ENCODE peak calls at places on chromosome 4, in ten cellular contexts. L, G, R, O, Z, V, Y, J, N and B are unnamed samples.

GRCh38 chr4:6423575-6423974 is 48.8 kb downstream of the PPP2R2C start:
- DNase-seq in L (no peak), G (no peak), R (no peak), O (no peak), Z (peak; percentile 26), V (no peak), Y (no peak), J (no peak), N (no peak), B (no peak)

GRCh38 chr4:27048350-27049100 is 187.9 kb downstream of the STIM2 start:
- DNase-seq in L (no peak), G (no peak), R (no peak), O (no peak), Z (peak; percentile 53), V (no peak), Y (peak; percentile 32), J (no peak), N (peak; percentile 47), B (peak; percentile 58)

GRCh38 chr4:19298998-19299397 is 952.7 kb upstream of the SLIT2 start:
- DNase-seq in L (no peak), G (no peak), R (no peak), O (no peak), Z (no peak), V (no peak), Y (no peak), J (no peak), N (no peak), B (no peak)

GRCh38 chr4:29326816-29327215 is 1393.4 kb upstream of the PCDH7 start:
- DNase-seq in L (no peak), G (no peak), R (no peak), O (no peak), Z (no peak), V (no peak), Y (no peak), J (no peak), N (no peak), B (no peak)

GRCh38 chr4:17276821-17277220 is 235.1 kb downstream of the QDPR start:
- DNase-seq in L (no peak), G (peak; percentile 44), R (peak; percentile 25), O (no peak), Z (no peak), V (no peak), Y (peak; percentile 45), J (no peak), N (no peak), B (peak; percentile 71)

GRCh38 chr4:110055014-110055768 is 142.5 kb downstream of the EGF start:
- DNase-seq in L (no peak), G (no peak), R (no peak), O (no peak), Z (no peak), V (no peak), Y (peak; percentile 29), J (no peak), N (no peak), B (peak; percentile 11)

GRCh38 chr4:1693131-1693896 is 9.2 kb upstream of the FAM53A start:
- DNase-seq in L (peak; percentile 90), G (peak; percentile 70), R (peak; percentile 63), O (no peak), Z (peak; percentile 89), V (peak; percentile 84), Y (peak; percentile 38), J (peak; percentile 70), N (peak; percentile 84), B (peak; percentile 75)

GRCh38 chr4:96642486-96642885 is 802.6 kb downstream of the PDHA2 start:
- DNase-seq in L (peak; percentile 58), G (no peak), R (no peak), O (no peak), Z (no peak), V (no peak), Y (no peak), J (no peak), N (no peak), B (no peak)

GRCh38 chr4:84224522-84224921 is 274.6 kb downstream of the NKX6-1 start:
- DNase-seq in L (no peak), G (no peak), R (no peak), O (no peak), Z (no peak), V (no peak), Y (no peak), J (no peak), N (no peak), B (no peak)

DNA sequence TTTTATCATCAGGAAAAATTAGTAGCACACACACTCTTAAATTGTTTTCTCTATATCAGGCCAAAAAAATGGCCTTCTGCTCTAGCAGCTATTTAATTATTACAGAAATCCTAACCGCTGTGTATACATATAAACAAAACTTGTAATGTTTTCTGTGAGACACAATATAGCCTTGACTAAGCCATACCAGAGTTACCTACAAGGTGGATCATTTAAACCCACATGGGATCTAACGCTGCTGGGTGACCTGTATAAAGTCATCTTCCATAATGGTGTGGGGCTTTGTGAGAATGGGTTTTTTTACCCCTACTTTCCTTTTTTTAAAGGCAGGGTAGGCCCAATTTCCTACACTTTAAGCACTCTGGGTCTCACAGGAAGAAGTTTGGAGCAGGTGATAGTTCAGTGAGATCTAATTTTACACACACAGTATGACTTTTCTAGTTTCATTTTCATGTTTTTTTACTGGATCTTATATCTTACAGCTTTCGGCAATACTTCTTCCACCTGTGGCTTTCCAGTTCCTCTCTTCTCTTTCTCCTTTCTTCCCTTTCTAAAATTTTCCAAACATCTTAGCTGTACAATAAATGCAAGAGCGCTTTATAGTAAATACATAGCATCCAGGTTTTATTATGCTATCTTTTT is 66.9 kb upstream of the MMAA start:
- DNase-seq in L (no peak), G (no peak), R (no peak), O (no peak), Z (no peak), V (no peak), Y (no peak), J (no peak), N (no peak), B (no peak)
- H3K4me3 ChIP-seq in L (no peak overlapping the region), G (no peak overlapping the region), R (no peak overlapping the region), O (no peak overlapping the region), Z (no peak overlapping the region), V (no peak overlapping the region), Y (no peak overlapping the region), J (no peak overlapping the region), N (no peak overlapping the region), B (no peak overlapping the region)

DNA sequence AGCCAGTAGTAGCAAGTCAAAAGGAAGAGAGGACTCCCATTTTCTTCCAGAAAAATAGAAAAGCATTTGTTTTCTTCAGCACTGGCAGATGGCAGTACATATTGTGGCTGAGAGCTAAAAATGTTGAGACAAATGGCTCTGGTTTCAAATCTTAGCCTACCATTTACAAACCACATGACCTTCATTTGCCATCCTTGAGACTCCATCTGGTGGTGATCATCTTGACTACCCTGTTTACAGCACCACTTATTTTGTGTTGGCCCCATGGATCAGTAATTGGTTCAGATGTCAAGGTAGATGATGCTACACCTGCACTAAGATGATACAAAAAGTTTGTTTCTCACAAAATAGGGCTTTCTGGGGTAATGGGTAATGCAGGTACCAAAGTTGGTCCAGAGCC is 951.8 kb upstream of the IGFBP7 start:
- DNase-seq in L (no peak), G (no peak), R (no peak), O (no peak), Z (peak; percentile 15), V (no peak), Y (no peak), J (no peak), N (no peak), B (no peak)
- TF ChIP-seq CTCF in L (peak; percentile 67), G (no peak), R (no peak), O (no peak), Z (no peak), V (no peak), Y (no peak), J (no peak), N (no peak), B (no peak)

DNA sequence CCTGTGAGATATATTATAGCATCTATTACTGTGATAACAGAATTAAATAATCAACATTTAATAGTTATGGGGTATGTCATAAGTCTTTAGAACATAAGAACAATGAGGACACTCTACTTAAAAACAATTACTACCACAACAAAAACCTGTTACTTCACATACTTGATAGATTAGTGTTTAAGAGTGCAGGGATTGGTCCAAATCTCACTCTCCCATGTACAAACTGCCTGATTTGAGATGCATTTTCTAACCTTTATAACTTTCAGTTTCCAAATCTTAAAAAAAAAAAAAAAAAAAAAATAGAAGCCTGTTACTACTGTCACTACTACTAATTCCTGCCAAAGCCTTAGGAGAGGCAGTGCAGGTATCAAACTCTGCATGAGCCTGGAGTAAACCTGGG is 5.6 kb downstream of the PCDH18 start:
- DNase-seq in L (no peak), G (no peak), R (no peak), O (no peak), Z (no peak), V (no peak), Y (no peak), J (no peak), N (no peak), B (no peak)
- H3K4me3 ChIP-seq in L (no peak overlapping the region), G (no peak overlapping the region), R (peak overlapping the region; percentile 6), O (peak overlapping the region; percentile 1), Z (no peak overlapping the region), V (no peak overlapping the region), Y (no peak overlapping the region), J (no peak overlapping the region), N (no peak overlapping the region), B (peak overlapping the region; percentile 15)

GRCh38 chr4:80614319-80614718 is 278.8 kb downstream of the CFAP299 start:
- DNase-seq in L (peak; percentile 56), G (no peak), R (no peak), O (no peak), Z (no peak), V (no peak), Y (no peak), J (no peak), N (no peak), B (no peak)

GRCh38 chr4:80615099-80615498 is 279.6 kb downstream of the CFAP299 start:
- DNase-seq in L (no peak), G (no peak), R (no peak), O (no peak), Z (no peak), V (no peak), Y (no peak), J (no peak), N (no peak), B (no peak)

GRCh38 chr4:80619070-80619674 is 283.6 kb downstream of the CFAP299 start:
- DNase-seq in L (no peak), G (no peak), R (no peak), O (no peak), Z (peak; percentile 4), V (peak; percentile 6), Y (no peak), J (no peak), N (no peak), B (peak; percentile 20)
- TF ChIP-seq CTCF in L (peak; percentile 80), G (no peak), R (no peak), O (no peak), Z (peak; percentile 18), V (no peak), Y (peak; percentile 54), J (no peak), N (peak; percentile 15), B (peak; percentile 34)

GRCh38 chr4:38490753-38491446 is 173.1 kb upstream of the KLF3 start:
- DNase-seq in L (no peak), G (peak; percentile 33), R (no peak), O (no peak), Z (no peak), V (no peak), Y (no peak), J (no peak), N (no peak), B (peak; percentile 13)
- H3K4me3 ChIP-seq in L (no peak overlapping the region), G (no peak overlapping the region), R (no peak overlapping the region), O (no peak overlapping the region), Z (no peak overlapping the region), V (no peak overlapping the region), Y (no peak overlapping the region), J (no peak overlapping the region), N (no peak overlapping the region), B (no peak overlapping the region)